ENCODE peak calls at places on chromosomes 3 and 15, in ten cellular contexts. G is pancreas; D is fibroblast of villous mesenchyme; A is heart left ventricle; L is cardiac muscle cell; N is PC-9; H is effector CD8-positive, alpha-beta T cell; S is lower lobe of right lung; Y is nephron progenitor cell; P is stomach. B is an unnamed sample.

GRCh38 chr15:85129881-85130280 is 148.2 kb downstream of the PDE8A start:
- DNase-seq in L (no peak), H (no peak), A (no peak), D (no peak), P (no peak), S (no peak), Y (no peak), N (no peak), G (no peak), B (no peak)

GRCh38 chr3:134423153-134423552 is 48.9 kb upstream of the AMOTL2 start:
- DNase-seq in P (no peak), Y (peak; percentile 37), H (no peak), D (peak; percentile 40), N (no peak), S (no peak), L (peak; percentile 50), G (peak; percentile 37), A (no peak), B (no peak)

GRCh38 chr3:171776839-171777607 is 33.3 kb downstream of the PLD1 start:
- DNase-seq in S (no peak), P (no peak), N (no peak), H (no peak), L (no peak), D (no peak), Y (no peak), A (no peak), G (no peak), B (no peak)

GRCh38 chr3:116517308-116517707 is 72.0 kb upstream of the LSAMP start:
- DNase-seq in H (no peak), P (no peak), D (peak; percentile 1), N (no peak), S (no peak), A (no peak), L (peak; percentile 23), Y (no peak), G (no peak), B (no peak)

GRCh38 chr3:7847521-7847920 is 654.1 kb upstream of the LMCD1 start:
- DNase-seq in Y (no peak), D (no peak), G (no peak), P (no peak), H (no peak), S (no peak), A (no peak), N (no peak), L (no peak), B (no peak)

GRCh38 chr3:66598168-66598567 is 97.3 kb upstream of the LRIG1 start:
- DNase-seq in S (no peak), H (no peak), G (no peak), A (no peak), P (no peak), D (peak; percentile 34), N (no peak), L (no peak), Y (no peak), B (no peak)

GRCh38 chr3:25453521-25454410 is 25.7 kb downstream of the RARB start:
- DNase-seq in G (no peak), H (no peak), Y (no peak), S (no peak), P (no peak), A (no peak), D (peak; percentile 83), L (no peak), N (no peak), B (no peak)

GRCh38 chr3:44962606-44963393 is 13.2 kb downstream of the ZDHHC3 start:
- DNase-seq in D (no peak), A (no peak), G (no peak), P (no peak), H (no peak), L (no peak), N (peak; percentile 72), Y (no peak), S (no peak), B (no peak)

GRCh38 chr15:45641374-45641778 is 6.5 kb downstream of the SQOR start:
- DNase-seq in P (peak; percentile 62), N (peak; percentile 95), L (no peak), G (no peak), S (no peak), H (no peak), Y (no peak), A (no peak), D (peak; percentile 97), B (no peak)

GRCh38 chr15:79329186-79329611 is 18.3 kb downstream of the TMED3 start:
- DNase-seq in L (no peak), N (peak; percentile 68), A (no peak), P (no peak), G (no peak), D (peak; percentile 93), Y (no peak), H (no peak), S (no peak), B (no peak)

GRCh38 chr3:150740733-150741496 is 22.1 kb downstream of the SIAH2 start:
- DNase-seq in A (no peak), Y (no peak), H (no peak), N (no peak), L (no peak), G (no peak), P (no peak), S (no peak), D (no peak), B (no peak)